ENCODE peak calls at places on chromosome 4, in seven cellular contexts. One of them, this sample, is unnamed. For H3K9me3, the result is how much of the 10 kb centered on the place peaks cover.

GRCh38 chr4:40066651-40067050 is 10.0 kb downstream of the N4BP2 start:
- DNase-seq in AG04450: no peak
- DNase-seq in upper lobe of left lung: no peak
- DNase-seq in left lung: no peak
- DNase-seq in heart left ventricle: no peak
- DNase-seq in A549: no peak
- DNase-seq in IMR-90: no peak
- DNase-seq in this sample: no peak

GRCh38 chr4:92163348-92163747 is 140.4 kb upstream of the GRID2 start:
- DNase-seq in AG04450: no peak
- DNase-seq in A549: no peak
- DNase-seq in IMR-90: peak
- DNase-seq in heart left ventricle: no peak
- DNase-seq in left lung: no peak
- DNase-seq in upper lobe of left lung: no peak
- DNase-seq in this sample: no peak

GRCh38 chr4:36251983-36252382 is 7.7 kb upstream of the ARAP2 start:
- DNase-seq in upper lobe of left lung: no peak
- DNase-seq in IMR-90: no peak
- DNase-seq in A549: no peak
- DNase-seq in AG04450: no peak
- DNase-seq in left lung: no peak
- DNase-seq in heart left ventricle: no peak
- DNase-seq in this sample: no peak

GRCh38 chr4:47749858-47750257 is 88.0 kb downstream of the CORIN start:
- DNase-seq in left lung: no peak
- DNase-seq in upper lobe of left lung: no peak
- DNase-seq in heart left ventricle: no peak
- DNase-seq in AG04450: no peak
- DNase-seq in IMR-90: no peak
- DNase-seq in A549: no peak
- DNase-seq in this sample: no peak

GRCh38 chr4:124666496-124666895 is 46.0 kb downstream of the ANKRD50 start:
- DNase-seq in heart left ventricle: no peak
- DNase-seq in AG04450: no peak
- DNase-seq in IMR-90: no peak
- DNase-seq in upper lobe of left lung: no peak
- DNase-seq in left lung: no peak
- DNase-seq in A549: no peak
- DNase-seq in this sample: no peak

GRCh38 chr4:86280246-86280645 is 79.6 kb downstream of the MAPK10 start:
- DNase-seq in left lung: no peak
- DNase-seq in A549: no peak
- DNase-seq in AG04450: no peak
- DNase-seq in heart left ventricle: no peak
- DNase-seq in upper lobe of left lung: no peak
- DNase-seq in IMR-90: no peak
- DNase-seq in this sample: no peak

GRCh38 chr4:113083346-113083745 is 33.9 kb downstream of the ANK2 start:
- DNase-seq in upper lobe of left lung: no peak
- DNase-seq in IMR-90: no peak
- DNase-seq in heart left ventricle: no peak
- DNase-seq in AG04450: no peak
- DNase-seq in left lung: no peak
- DNase-seq in A549: no peak
- DNase-seq in this sample: no peak

GRCh38 chr4:70190579-70190978 is 4.9 kb upstream of the ODAM start:
- DNase-seq in A549: no peak
- DNase-seq in left lung: no peak
- DNase-seq in IMR-90: no peak
- DNase-seq in AG04450: no peak
- DNase-seq in heart left ventricle: no peak
- DNase-seq in upper lobe of left lung: no peak
- DNase-seq in this sample: no peak

GRCh38 chr4:8331567-8331955 is 62.0 kb downstream of the HTRA3 start:
- DNase-seq in A549: no peak
- DNase-seq in IMR-90: no peak
- DNase-seq in left lung: no peak
- DNase-seq in AG04450: no peak
- DNase-seq in upper lobe of left lung: no peak
- DNase-seq in heart left ventricle: no peak
- DNase-seq in this sample: no peak

GRCh38 chr4:39480251-39480650 is 21.4 kb downstream of the LIAS start:
- DNase-seq in left lung: no peak
- DNase-seq in IMR-90: no peak
- DNase-seq in A549: no peak
- DNase-seq in upper lobe of left lung: no peak
- DNase-seq in heart left ventricle: no peak
- DNase-seq in AG04450: no peak
- DNase-seq in this sample: no peak

DNA sequence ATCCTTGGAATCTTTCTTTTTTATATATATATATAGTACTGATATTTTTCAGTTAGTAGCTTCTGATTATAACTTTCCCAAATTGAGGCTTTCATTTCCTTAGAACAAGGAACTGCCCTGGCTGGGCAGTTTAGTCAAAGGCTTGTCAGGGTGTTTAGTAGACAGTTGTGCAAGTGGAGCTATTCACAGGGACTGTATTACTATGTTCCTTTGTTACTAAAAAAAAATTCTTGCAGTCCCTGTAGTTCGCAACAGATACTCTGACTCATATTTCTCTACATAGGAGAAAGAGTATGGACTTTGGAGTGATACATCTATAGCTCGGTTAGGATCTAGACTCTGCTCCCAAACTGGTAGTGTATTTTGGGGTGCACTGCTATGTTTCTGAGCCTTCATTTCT is 20.8 kb downstream of the USO1 start:
- DNase-seq in A549: no peak
- DNase-seq in AG04450: peak
- DNase-seq in IMR-90: peak
- DNase-seq in left lung: no peak
- DNase-seq in heart left ventricle: no peak
- DNase-seq in upper lobe of left lung: no peak
- DNase-seq in this sample: no peak
- H3K4me3 ChIP-seq in A549: no peak
- H3K4me3 ChIP-seq in AG04450: no peak
- H3K4me3 ChIP-seq in IMR-90: no peak
- H3K4me3 ChIP-seq in left lung: no peak
- H3K4me3 ChIP-seq in heart left ventricle: no peak
- H3K4me3 ChIP-seq in upper lobe of left lung: no peak
- H3K4me3 ChIP-seq in this sample: no peak

GRCh38 chr4:83381173-83381572 is 46.5 kb upstream of the HPSE start:
- DNase-seq in upper lobe of left lung: no peak
- DNase-seq in heart left ventricle: no peak
- DNase-seq in AG04450: no peak
- DNase-seq in A549: no peak
- DNase-seq in left lung: no peak
- DNase-seq in IMR-90: no peak
- DNase-seq in this sample: no peak

GRCh38 chr4:83378426-83378825 is 43.8 kb upstream of the HPSE start:
- DNase-seq in heart left ventricle: no peak
- DNase-seq in A549: no peak
- DNase-seq in IMR-90: no peak
- DNase-seq in left lung: no peak
- DNase-seq in AG04450: no peak
- DNase-seq in upper lobe of left lung: no peak
- DNase-seq in this sample: no peak
- H3K9me3 ChIP-seq in heart left ventricle: under half
- H3K9me3 ChIP-seq in A549: under half
- H3K9me3 ChIP-seq in IMR-90: under half
- H3K9me3 ChIP-seq in left lung: under half
- H3K9me3 ChIP-seq in AG04450: under half
- H3K9me3 ChIP-seq in upper lobe of left lung: under half
- H3K9me3 ChIP-seq in this sample: under half

GRCh38 chr4:42490015-42490414 is 92.7 kb downstream of the SHISA3 start:
- DNase-seq in left lung: no peak
- DNase-seq in heart left ventricle: no peak
- DNase-seq in AG04450: no peak
- DNase-seq in upper lobe of left lung: no peak
- DNase-seq in A549: no peak
- DNase-seq in IMR-90: no peak
- DNase-seq in this sample: no peak

GRCh38 chr4:42488554-42488953 is 91.3 kb downstream of the SHISA3 start:
- DNase-seq in A549: no peak
- DNase-seq in IMR-90: no peak
- DNase-seq in left lung: no peak
- DNase-seq in upper lobe of left lung: no peak
- DNase-seq in heart left ventricle: no peak
- DNase-seq in AG04450: no peak
- DNase-seq in this sample: no peak

GRCh38 chr4:42488114-42488513 is 90.8 kb downstream of the SHISA3 start:
- DNase-seq in left lung: no peak
- DNase-seq in heart left ventricle: no peak
- DNase-seq in IMR-90: no peak
- DNase-seq in upper lobe of left lung: no peak
- DNase-seq in A549: no peak
- DNase-seq in AG04450: no peak
- DNase-seq in this sample: no peak

GRCh38 chr4:42487230-42487629 is 89.9 kb downstream of the SHISA3 start:
- DNase-seq in heart left ventricle: no peak
- DNase-seq in IMR-90: no peak
- DNase-seq in A549: no peak
- DNase-seq in AG04450: no peak
- DNase-seq in upper lobe of left lung: no peak
- DNase-seq in left lung: no peak
- DNase-seq in this sample: no peak

DNA sequence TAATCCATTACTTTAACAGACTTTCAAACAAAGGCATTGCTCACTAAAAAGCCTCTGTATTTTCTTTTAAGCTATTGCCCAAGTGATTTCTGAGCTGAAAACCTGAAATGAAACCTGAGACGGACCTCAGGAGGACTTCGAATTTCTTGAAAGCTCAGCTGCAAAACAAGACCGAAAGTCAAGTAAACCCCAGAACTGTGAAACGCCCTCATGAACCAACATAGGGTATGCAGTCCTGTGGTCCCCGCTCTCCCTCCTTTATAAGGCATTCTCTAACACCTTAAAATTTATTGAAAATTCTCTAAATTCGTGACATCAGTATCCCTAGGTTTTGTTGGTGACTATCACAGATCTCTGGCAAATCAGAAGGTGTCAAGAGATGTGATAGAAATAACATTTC is 91.8 kb downstream of the SHISA3 start:
- DNase-seq in left lung: no peak
- DNase-seq in IMR-90: no peak
- DNase-seq in heart left ventricle: no peak
- DNase-seq in AG04450: no peak
- DNase-seq in A549: no peak
- DNase-seq in upper lobe of left lung: no peak
- DNase-seq in this sample: no peak
- H3K4me3 ChIP-seq in left lung: no peak
- H3K4me3 ChIP-seq in IMR-90: no peak
- H3K4me3 ChIP-seq in heart left ventricle: no peak
- H3K4me3 ChIP-seq in AG04450: no peak
- H3K4me3 ChIP-seq in A549: no peak
- H3K4me3 ChIP-seq in upper lobe of left lung: no peak
- H3K4me3 ChIP-seq in this sample: no peak

GRCh38 chr4:34138385-34138784 is 2105.9 kb downstream of the ARAP2 start:
- DNase-seq in heart left ventricle: no peak
- DNase-seq in A549: no peak
- DNase-seq in left lung: no peak
- DNase-seq in upper lobe of left lung: no peak
- DNase-seq in AG04450: no peak
- DNase-seq in IMR-90: no peak
- DNase-seq in this sample: no peak
- H3K9me3 ChIP-seq in heart left ventricle: under half
- H3K9me3 ChIP-seq in A549: under half
- H3K9me3 ChIP-seq in left lung: under half
- H3K9me3 ChIP-seq in upper lobe of left lung: under half
- H3K9me3 ChIP-seq in AG04450: under half
- H3K9me3 ChIP-seq in IMR-90: under half
- H3K9me3 ChIP-seq in this sample: under half

DNA sequence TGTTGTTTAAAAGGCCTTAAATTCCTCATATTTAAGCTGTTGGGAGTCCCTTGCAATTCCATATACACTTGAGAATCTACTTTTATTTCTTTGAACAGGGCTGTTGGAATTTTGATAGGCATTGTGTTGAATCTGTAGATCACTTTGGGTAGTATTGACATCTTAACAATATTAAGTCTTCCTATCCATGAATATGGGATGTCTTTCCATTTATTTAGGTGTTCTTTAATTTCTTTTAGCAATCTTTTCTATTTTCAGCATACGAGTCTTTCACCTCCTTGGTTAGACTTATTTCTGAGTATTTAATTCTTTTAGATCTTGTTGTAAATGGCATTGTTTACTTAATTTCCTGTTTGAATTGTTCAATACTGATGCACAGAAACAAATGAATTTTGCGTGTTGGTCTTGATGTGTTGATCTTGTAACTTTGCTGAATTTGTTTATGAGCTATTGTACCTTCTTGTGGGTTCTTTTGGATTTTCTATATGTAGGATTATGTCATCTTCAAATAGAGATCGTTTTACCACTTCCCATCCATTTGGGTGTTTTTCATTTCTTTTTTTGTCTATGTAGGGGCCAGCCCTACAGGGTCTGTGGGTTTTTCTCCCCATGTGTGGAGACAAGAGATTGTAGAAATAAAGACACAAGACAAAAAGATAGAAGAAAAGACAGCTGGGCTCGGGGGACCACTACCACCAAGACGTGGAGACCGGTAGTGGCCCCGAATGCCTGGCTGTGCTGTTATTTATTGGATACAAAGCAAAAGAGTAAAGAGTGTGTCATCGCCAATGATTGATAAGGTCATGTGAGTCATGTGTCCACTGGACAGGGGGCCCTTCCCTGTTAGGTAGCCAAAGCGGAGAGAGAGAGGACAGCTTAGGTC is 18.2 kb upstream of the CTBP1 start:
- DNase-seq in A549: no peak
- DNase-seq in AG04450: no peak
- DNase-seq in left lung: no peak
- DNase-seq in IMR-90: no peak
- DNase-seq in upper lobe of left lung: no peak
- DNase-seq in heart left ventricle: no peak
- DNase-seq in this sample: no peak
- H3K4me3 ChIP-seq in A549: no peak
- H3K4me3 ChIP-seq in AG04450: no peak
- H3K4me3 ChIP-seq in left lung: no peak
- H3K4me3 ChIP-seq in IMR-90: no peak
- H3K4me3 ChIP-seq in upper lobe of left lung: no peak
- H3K4me3 ChIP-seq in heart left ventricle: no peak
- H3K4me3 ChIP-seq in this sample: no peak

DNA sequence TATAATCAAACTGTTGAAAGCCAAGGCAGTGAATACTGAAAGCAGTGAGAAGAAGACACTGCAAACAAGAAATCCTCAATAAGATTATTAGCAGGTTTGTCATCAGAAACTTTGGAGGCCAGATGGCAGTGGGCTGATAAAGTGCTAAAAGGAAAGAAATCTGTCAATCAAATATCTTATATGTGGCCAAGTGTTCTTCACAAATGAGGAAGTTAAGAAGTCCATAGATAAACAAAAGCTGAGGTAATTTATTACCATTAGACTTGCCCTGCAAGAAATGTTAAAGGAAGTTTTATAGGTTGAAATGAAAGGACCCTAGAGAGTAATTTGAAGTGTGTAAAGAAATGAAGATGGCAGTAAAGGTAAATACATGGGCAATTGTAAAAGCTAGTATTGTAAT is 586.6 kb downstream of the RAPGEF2 start:
- DNase-seq in AG04450: no peak
- DNase-seq in A549: no peak
- DNase-seq in heart left ventricle: no peak
- DNase-seq in IMR-90: no peak
- DNase-seq in left lung: no peak
- DNase-seq in upper lobe of left lung: no peak
- DNase-seq in this sample: no peak
- H3K9me3 ChIP-seq in AG04450: under half
- H3K9me3 ChIP-seq in A549: under half
- H3K9me3 ChIP-seq in heart left ventricle: under half
- H3K9me3 ChIP-seq in IMR-90: under half
- H3K9me3 ChIP-seq in left lung: under half
- H3K9me3 ChIP-seq in upper lobe of left lung: under half
- H3K9me3 ChIP-seq in this sample: under half

This sample was measured in MG63.